ENCODE peak calls at places on chromosomes 12 and 14, in six cellular contexts. P, V, T, G, N and O are unnamed samples. For H3K4me1, the result is how much of the 10 kb centered on the place peaks cover.

GRCh38 chr12:3099146-3099545 is 22.0 kb downstream of the TSPAN9 start:
- DNase-seq in P (no peak), T (no peak), V (no peak), N (no peak), G (no peak), O (no peak)

GRCh38 chr14:68949236-68949965 is 29.7 kb downstream of the ACTN1 start:
- DNase-seq in G (no peak), P (no peak), V (peak), T (no peak), N (no peak), O (no peak)

GRCh38 chr12:46209914-46210834 is 58.7 kb downstream of the SLC38A1 start:
- DNase-seq in T (no peak), N (no peak), P (no peak), V (peak), G (peak), O (peak)

GRCh38 chr14:90700928-90701776 is 115.1 kb downstream of the TTC7B start:
- DNase-seq in V (no peak), P (no peak), N (no peak), G (no peak), T (no peak), O (no peak)

GRCh38 chr14:93426750-93427149 is 4.0 kb upstream of the UNC79 start:
- DNase-seq in G (no peak), T (no peak), V (no peak), N (no peak), P (no peak), O (no peak)

GRCh38 chr14:95463173-95463901 is 53.1 kb downstream of the SYNE3 start:
- DNase-seq in T (no peak), G (no peak), N (no peak), P (no peak), V (peak), O (peak)

GRCh38 chr14:78836777-78837176 is 666.6 kb downstream of the NRXN3 start:
- DNase-seq in P (peak), G (peak), V (no peak), N (peak), T (peak), O (peak)

GRCh38 chr14:94292872-94293577 is at the start of gene SERPINA10:
- DNase-seq in N (peak), T (no peak), V (no peak), G (no peak), P (no peak), O (no peak)

GRCh38 chr14:99127651-99128167 is 144.3 kb downstream of the BCL11B start:
- DNase-seq in T (no peak), P (no peak), G (no peak), N (peak), V (no peak), O (no peak)

GRCh38 chr12:95169368-95169767 is 47.9 kb downstream of the FGD6 start:
- DNase-seq in G (no peak), V (no peak), P (peak), T (peak), N (peak), O (peak)

GRCh38 chr14:71551291-71551955 is 380.8 kb upstream of the RGS6 start:
- DNase-seq in G (no peak), N (peak), T (no peak), P (no peak), V (no peak), O (no peak)

GRCh38 chr14:91607322-91608047 is 97.4 kb upstream of the PPP4R3A start:
- DNase-seq in P (no peak), T (no peak), N (peak), V (no peak), G (no peak), O (no peak)

GRCh38 chr14:36096090-36096489 is 80.4 kb downstream of the PTCSC3 start:
- DNase-seq in V (no peak), P (no peak), N (no peak), T (no peak), G (no peak), O (no peak)

GRCh38 chr14:103693514-103693913 is 21.7 kb downstream of the XRCC3 start:
- DNase-seq in G (no peak), T (no peak), N (no peak), P (no peak), V (peak), O (peak)

GRCh38 chr14:59148334-59148900 is 40.0 kb upstream of the DAAM1 start:
- DNase-seq in V (no peak), N (no peak), T (no peak), P (no peak), G (peak), O (no peak)

GRCh38 chr12:77685112-77685511 is 145.6 kb upstream of the NAV3 start:
- DNase-seq in N (peak), P (peak), T (no peak), G (peak), V (no peak), O (peak)

GRCh38 chr12:13870255-13870654 is 111.1 kb downstream of the GRIN2B start:
- DNase-seq in G (no peak), P (no peak), N (no peak), T (no peak), V (no peak), O (no peak)

GRCh38 chr12:122206111-122206881 is 2.8 kb downstream of the B3GNT4 start:
- DNase-seq in V (no peak), T (no peak), N (no peak), G (no peak), P (no peak), O (no peak)

GRCh38 chr14:68020493-68020892 is 200.9 kb downstream of the RAD51B start:
- DNase-seq in P (no peak), N (no peak), V (no peak), G (no peak), T (no peak), O (no peak)

GRCh38 chr14:104985675-104986486 is at the start of gene CLBA1:
- DNase-seq in T (peak), P (peak), V (peak), N (peak), G (peak), O (peak)

GRCh38 chr12:9754097-9754964 is 6.4 kb downstream of the CD69 start:
- DNase-seq in P (no peak), N (no peak), G (no peak), T (no peak), V (no peak), O (no peak)

GRCh38 chr12:109680521-109681030 is 33.0 kb upstream of the FAM222A start:
- DNase-seq in T (no peak), G (no peak), V (peak), N (no peak), P (no peak), O (peak)

GRCh38 chr12:115897718-115898117 is 379.8 kb downstream of the MED13L start:
- DNase-seq in G (no peak), N (no peak), V (no peak), T (no peak), P (no peak), O (no peak)

GRCh38 chr14:79659995-79660975 is 551.0 kb downstream of the DIO2 start:
- DNase-seq in N (no peak), P (no peak), V (no peak), G (peak), T (no peak), O (no peak)

GRCh38 chr14:61320806-61321384 is 484 bp upstream of the PRKCH start:
- DNase-seq in V (peak), G (no peak), P (no peak), N (peak), T (no peak), O (peak)

GRCh38 chr14:68978550-68978911 is 571 bp downstream of the ACTN1 start:
- DNase-seq in T (peak), G (peak), N (peak), V (peak), P (peak), O (peak)

GRCh38 chr14:92589213-92589852 is 75.8 kb downstream of the RIN3 start:
- DNase-seq in P (peak), N (peak), G (peak), T (no peak), V (no peak), O (no peak)

GRCh38 chr14:29045237-29045636 is 278.6 kb downstream of the FOXG1 start:
- DNase-seq in P (no peak), N (no peak), T (no peak), G (no peak), V (no peak), O (no peak)

GRCh38 chr12:60070541-60070940 is 474.7 kb downstream of the SLC16A7 start:
- DNase-seq in P (no peak), G (no peak), V (no peak), N (no peak), T (no peak), O (no peak)

GRCh38 chr14:54207075-54207474 is 189.7 kb upstream of the CDKN3 start:
- DNase-seq in P (no peak), V (no peak), N (no peak), T (no peak), G (no peak), O (no peak)

GRCh38 chr12:87779016-87779415 is 250.2 kb downstream of the C12orf50 start:
- DNase-seq in G (no peak), V (peak), N (no peak), P (no peak), T (no peak), O (no peak)

GRCh38 chr12:109767456-109767855 is 53.8 kb downstream of the FAM222A start:
- DNase-seq in P (no peak), V (no peak), T (no peak), G (no peak), N (peak), O (no peak)

GRCh38 chr14:49250109-49250508 is 336.1 kb downstream of the RPS29 start:
- DNase-seq in V (no peak), T (no peak), P (no peak), G (no peak), N (no peak), O (no peak)

GRCh38 chr12:30797689-30798088 is 42.9 kb upstream of the CAPRIN2 start:
- DNase-seq in N (no peak), P (no peak), T (no peak), V (no peak), G (peak), O (no peak)

GRCh38 chr14:26598081-26598671 is 343 bp upstream of the NOVA1 start:
- DNase-seq in G (no peak), N (peak), T (peak), P (peak), V (peak), O (peak)

GRCh38 chr14:77103475-77103874 is 5.4 kb downstream of the CIPC start:
- DNase-seq in V (no peak), N (no peak), P (no peak), G (no peak), T (no peak), O (no peak)

GRCh38 chr14:100532916-100533630 is 54.1 kb downstream of the BEGAIN start:
- DNase-seq in T (no peak), N (no peak), V (peak), G (no peak), P (no peak), O (peak)

GRCh38 chr14:64711039-64711438 is 6.8 kb downstream of the PLEKHG3 start:
- DNase-seq in P (no peak), N (no peak), G (no peak), T (no peak), V (no peak), O (no peak)

GRCh38 chr14:64706552-64707193 is 2.4 kb downstream of the PLEKHG3 start:
- DNase-seq in T (no peak), N (no peak), P (peak), V (peak), G (no peak), O (no peak)

GRCh38 chr14:64707661-64708060 is 3.4 kb downstream of the PLEKHG3 start:
- DNase-seq in P (no peak), N (peak), V (no peak), T (no peak), G (no peak), O (no peak)

GRCh38 chr14:64708148-64709004 is 4.2 kb downstream of the PLEKHG3 start:
- DNase-seq in G (no peak), P (peak), V (peak), T (no peak), N (peak), O (peak)

GRCh38 chr14:64709126-64709525 is 4.9 kb downstream of the PLEKHG3 start:
- DNase-seq in N (no peak), G (no peak), P (no peak), V (no peak), T (no peak), O (no peak)
- H3K4me1 ChIP-seq in N (under half), G (under half), P (under half), V (under half), T (under half), O (under half)

GRCh38 chr12:6363010-6363329 is 12.4 kb downstream of the SCNN1A start:
- DNase-seq in G (no peak), T (no peak), V (no peak), N (no peak), P (no peak), O (no peak)
- H3K4me1 ChIP-seq in G (under half), T (under half), V (under half), N (under half), P (under half), O (under half)

GRCh38 chr12:96237035-96237434 is 42.9 kb downstream of the ELK3 start:
- DNase-seq in G (no peak), T (no peak), N (no peak), P (no peak), V (no peak), O (no peak)
- H3K4me1 ChIP-seq in G (under half), T (under half), N (under half), P (under half), V (under half), O (under half)

GRCh38 chr12:112115259-112116045 is 6.9 kb upstream of the NAA25 start:
- DNase-seq in T (no peak), V (no peak), G (no peak), P (no peak), N (no peak), O (no peak)
- H3K4me1 ChIP-seq in T (under half), V (under half), G (under half), P (under half), N (under half), O (under half)

GRCh38 chr14:22547309-22547947 is 41.6 kb downstream of the DAD1 start:
- DNase-seq in G (no peak), V (no peak), P (no peak), T (no peak), N (no peak), O (peak)
- H3K4me1 ChIP-seq in G (under half), V (under half), P (under half), T (under half), N (under half), O (under half)

GRCh38 chr12:19624401-19624930 is 185.2 kb downstream of the AEBP2 start:
- DNase-seq in T (no peak), N (peak), G (no peak), V (no peak), P (no peak), O (no peak)
- H3K4me1 ChIP-seq in T (under half), N (under half), G (under half), V (under half), P (under half), O (under half)

GRCh38 chr12:55743967-55744931 is 1.3 kb downstream of the GDF11 start:
- DNase-seq in V (no peak), G (no peak), T (peak), P (peak), N (peak), O (no peak)

GRCh38 chr12:55745361-55746146 is 2.6 kb downstream of the GDF11 start:
- DNase-seq in N (peak), G (peak), T (peak), V (no peak), P (peak), O (no peak)

GRCh38 chr12:55746147-55746912 is 3.4 kb downstream of the GDF11 start:
- DNase-seq in G (no peak), V (no peak), T (no peak), N (no peak), P (no peak), O (no peak)

GRCh38 chr12:55748230-55748993 is 5.5 kb downstream of the GDF11 start:
- DNase-seq in P (no peak), N (no peak), T (no peak), G (no peak), V (no peak), O (no peak)

GRCh38 chr12:55746913-55747231 is 4.0 kb downstream of the GDF11 start:
- DNase-seq in T (no peak), N (no peak), P (no peak), G (no peak), V (no peak), O (no peak)
- H3K4me1 ChIP-seq in T (under half), N (under half), P (under half), G (half or more), V (under half), O (under half)

DNA sequence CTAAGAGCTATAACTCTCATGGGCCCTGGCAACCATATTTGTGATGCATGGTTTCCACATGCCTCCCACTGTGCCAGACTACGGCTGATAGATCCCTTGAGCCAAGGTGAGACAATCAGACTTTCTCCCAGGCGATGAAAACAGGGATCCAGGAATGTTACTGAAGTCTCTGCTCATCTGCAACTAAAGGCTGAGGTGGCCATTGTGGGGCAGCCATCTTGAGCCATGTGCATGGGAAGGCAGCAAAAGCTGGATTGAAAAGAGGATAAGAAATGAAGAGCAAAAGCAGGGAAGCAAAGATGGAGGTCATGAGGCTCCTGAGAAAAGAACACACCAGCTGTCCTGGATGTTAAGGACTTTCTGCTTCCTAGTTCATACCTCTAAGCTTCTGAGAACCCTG is 5.5 kb downstream of the EGLN3 start:
- DNase-seq in V (no peak), T (no peak), G (no peak), N (no peak), P (no peak), O (no peak)
- H3K4me1 ChIP-seq in V (under half), T (under half), G (under half), N (under half), P (half or more), O (under half)